ENCODE peak calls at places on chromosomes 1 and 21, in six cellular contexts. W is nephron progenitor cell; F is stimulated activated CD4-positive, alpha-beta T cell treated with anti-CD3 and anti-CD28 coated beads, TNF-alpha, amount 100 ng/mL, for 4 hours; P is stimulated activated CD8-positive, alpha-beta memory T cell treated with anti-CD3 and anti-CD28 coated beads, Interleukin-12 subunit alpha, Interleukin-12 subunit beta, amount 100 ng/mL, for 1 hour; X is AG08396; S is T-cell. Y is an unnamed sample.

GRCh38 chr1:206463137-206463536 is 7.1 kb upstream of the IKBKE start:
- DNase-seq in W (no peak), F (no peak), P (no peak), X (no peak), S (no peak), Y (no peak)

GRCh38 chr1:18302788-18303413 is 177.8 kb upstream of the KLHDC7A start:
- DNase-seq in W (peak; percentile 56), F (no peak), P (no peak), X (no peak), S (no peak), Y (no peak)

GRCh38 chr1:111743679-111744101 is 4.5 kb upstream of the INKA2 start:
- DNase-seq in W (no peak), F (no peak), P (no peak), X (peak; percentile 52), S (no peak), Y (no peak)

GRCh38 chr1:8905582-8906191 is 27.2 kb upstream of the ENO1 start:
- DNase-seq in W (no peak), F (no peak), P (no peak), X (no peak), S (no peak), Y (no peak)

GRCh38 chr1:2289607-2290006 is 61.5 kb downstream of the SKI start:
- DNase-seq in W (no peak), F (no peak), P (no peak), X (no peak), S (no peak), Y (no peak)

GRCh38 chr21:35562876-35563275 is 497.4 kb downstream of the SETD4 start:
- DNase-seq in W (no peak), F (no peak), P (no peak), X (no peak), S (no peak), Y (no peak)

GRCh38 chr21:35254006-35254751 is 205.1 kb upstream of the RUNX1 start:
- DNase-seq in W (no peak), F (no peak), P (no peak), X (no peak), S (no peak), Y (no peak)

GRCh38 chr1:26288311-26288941 is 8.5 kb downstream of the SH3BGRL3 start:
- DNase-seq in W (no peak), F (peak; percentile 60), P (no peak), X (no peak), S (no peak), Y (peak; percentile 46)